ENCODE peak calls at places on chromosomes 13 and 19, in eight cellular contexts. One of them, this sample, is unnamed.

GRCh38 chr13:30796132-30796832 is 60.9 kb downstream of the ALOX5AP start:
- DNase-seq in coronary artery: no peak
- DNase-seq in endothelial cell of umbilical vein: peak
- DNase-seq in uterus: no peak
- DNase-seq in brain microvascular endothelial cell: peak
- DNase-seq in IMR-90: peak
- DNase-seq in tibial nerve: no peak
- DNase-seq in astrocyte: peak
- DNase-seq in this sample: no peak

GRCh38 chr13:90104764-90105163 is 1242.7 kb upstream of the MIR17HG start:
- DNase-seq in coronary artery: no peak
- DNase-seq in endothelial cell of umbilical vein: no peak
- DNase-seq in uterus: no peak
- DNase-seq in brain microvascular endothelial cell: no peak
- DNase-seq in IMR-90: no peak
- DNase-seq in tibial nerve: no peak
- DNase-seq in astrocyte: no peak
- DNase-seq in this sample: no peak

GRCh38 chr13:68345963-68346362 is 1115.8 kb upstream of the PCDH9 start:
- DNase-seq in coronary artery: no peak
- DNase-seq in endothelial cell of umbilical vein: no peak
- DNase-seq in uterus: no peak
- DNase-seq in brain microvascular endothelial cell: no peak
- DNase-seq in IMR-90: no peak
- DNase-seq in tibial nerve: no peak
- DNase-seq in astrocyte: no peak
- DNase-seq in this sample: no peak

GRCh38 chr13:73449258-73449657 is 390.5 kb downstream of the KLF5 start:
- DNase-seq in coronary artery: no peak
- DNase-seq in endothelial cell of umbilical vein: no peak
- DNase-seq in uterus: no peak
- DNase-seq in brain microvascular endothelial cell: no peak
- DNase-seq in IMR-90: peak
- DNase-seq in tibial nerve: no peak
- DNase-seq in astrocyte: peak
- DNase-seq in this sample: no peak

GRCh38 chr13:110536006-110536693 is 25.4 kb downstream of the RAB20 start:
- DNase-seq in coronary artery: no peak
- DNase-seq in endothelial cell of umbilical vein: no peak
- DNase-seq in uterus: no peak
- DNase-seq in brain microvascular endothelial cell: no peak
- DNase-seq in IMR-90: no peak
- DNase-seq in tibial nerve: no peak
- DNase-seq in astrocyte: no peak
- DNase-seq in this sample: no peak

GRCh38 chr13:107211073-107211472 is 643.1 kb upstream of the ARGLU1 start:
- DNase-seq in coronary artery: no peak
- DNase-seq in endothelial cell of umbilical vein: peak
- DNase-seq in uterus: peak
- DNase-seq in brain microvascular endothelial cell: peak
- DNase-seq in IMR-90: peak
- DNase-seq in tibial nerve: peak
- DNase-seq in astrocyte: peak
- DNase-seq in this sample: peak

GRCh38 chr13:93151277-93151676 is 75.3 kb upstream of the GPC6 start:
- DNase-seq in coronary artery: no peak
- DNase-seq in endothelial cell of umbilical vein: no peak
- DNase-seq in uterus: no peak
- DNase-seq in brain microvascular endothelial cell: peak
- DNase-seq in IMR-90: peak
- DNase-seq in tibial nerve: no peak
- DNase-seq in astrocyte: peak
- DNase-seq in this sample: no peak

GRCh38 chr19:33780746-33781145 is 15.9 kb upstream of the KCTD15 start:
- DNase-seq in coronary artery: no peak
- DNase-seq in endothelial cell of umbilical vein: no peak
- DNase-seq in uterus: no peak
- DNase-seq in brain microvascular endothelial cell: no peak
- DNase-seq in IMR-90: no peak
- DNase-seq in tibial nerve: no peak
- DNase-seq in astrocyte: no peak
- DNase-seq in this sample: no peak

GRCh38 chr13:96898855-96899254 is 95.4 kb downstream of the OXGR1 start:
- DNase-seq in coronary artery: no peak
- DNase-seq in endothelial cell of umbilical vein: no peak
- DNase-seq in uterus: no peak
- DNase-seq in brain microvascular endothelial cell: no peak
- DNase-seq in IMR-90: no peak
- DNase-seq in tibial nerve: no peak
- DNase-seq in astrocyte: no peak
- DNase-seq in this sample: no peak

GRCh38 chr13:90068658-90069057 is 1278.8 kb upstream of the MIR17HG start:
- DNase-seq in coronary artery: no peak
- DNase-seq in endothelial cell of umbilical vein: no peak
- DNase-seq in uterus: no peak
- DNase-seq in brain microvascular endothelial cell: no peak
- DNase-seq in IMR-90: no peak
- DNase-seq in tibial nerve: no peak
- DNase-seq in astrocyte: no peak
- DNase-seq in this sample: no peak

GRCh38 chr19:39502640-39503417 is 4.1 kb downstream of the DLL3 start:
- DNase-seq in coronary artery: no peak
- DNase-seq in endothelial cell of umbilical vein: peak
- DNase-seq in uterus: no peak
- DNase-seq in brain microvascular endothelial cell: no peak
- DNase-seq in IMR-90: peak
- DNase-seq in tibial nerve: no peak
- DNase-seq in astrocyte: peak
- DNase-seq in this sample: no peak

GRCh38 chr19:17933414-17934129 is 757 bp downstream of the CCDC124 start:
- DNase-seq in coronary artery: no peak
- DNase-seq in endothelial cell of umbilical vein: no peak
- DNase-seq in uterus: no peak
- DNase-seq in brain microvascular endothelial cell: peak
- DNase-seq in IMR-90: peak
- DNase-seq in tibial nerve: no peak
- DNase-seq in astrocyte: peak
- DNase-seq in this sample: no peak

GRCh38 chr19:6693681-6694080 is 23.7 kb upstream of the TNFSF14 start:
- DNase-seq in coronary artery: no peak
- DNase-seq in endothelial cell of umbilical vein: no peak
- DNase-seq in uterus: no peak
- DNase-seq in brain microvascular endothelial cell: no peak
- DNase-seq in IMR-90: no peak
- DNase-seq in tibial nerve: no peak
- DNase-seq in astrocyte: no peak
- DNase-seq in this sample: no peak

GRCh38 chr19:39410620-39411005 is 1.9 kb upstream of the PLEKHG2 start:
- DNase-seq in coronary artery: no peak
- DNase-seq in endothelial cell of umbilical vein: no peak
- DNase-seq in uterus: peak
- DNase-seq in brain microvascular endothelial cell: no peak
- DNase-seq in IMR-90: no peak
- DNase-seq in tibial nerve: no peak
- DNase-seq in astrocyte: no peak
- DNase-seq in this sample: no peak

GRCh38 chr19:49590071-49590970 is 661 bp upstream of the PRR12 start:
- DNase-seq in coronary artery: peak
- DNase-seq in endothelial cell of umbilical vein: peak
- DNase-seq in uterus: peak
- DNase-seq in brain microvascular endothelial cell: peak
- DNase-seq in IMR-90: peak
- DNase-seq in tibial nerve: peak
- DNase-seq in astrocyte: peak
- DNase-seq in this sample: peak
- TF ChIP-seq CTCF in coronary artery: no peak
- TF ChIP-seq CTCF in endothelial cell of umbilical vein: no peak
- TF ChIP-seq CTCF in uterus: no peak
- TF ChIP-seq CTCF in brain microvascular endothelial cell: peak
- TF ChIP-seq CTCF in IMR-90: peak
- TF ChIP-seq CTCF in tibial nerve: peak
- TF ChIP-seq CTCF in astrocyte: no peak
- TF ChIP-seq CTCF in this sample: no peak

DNA sequence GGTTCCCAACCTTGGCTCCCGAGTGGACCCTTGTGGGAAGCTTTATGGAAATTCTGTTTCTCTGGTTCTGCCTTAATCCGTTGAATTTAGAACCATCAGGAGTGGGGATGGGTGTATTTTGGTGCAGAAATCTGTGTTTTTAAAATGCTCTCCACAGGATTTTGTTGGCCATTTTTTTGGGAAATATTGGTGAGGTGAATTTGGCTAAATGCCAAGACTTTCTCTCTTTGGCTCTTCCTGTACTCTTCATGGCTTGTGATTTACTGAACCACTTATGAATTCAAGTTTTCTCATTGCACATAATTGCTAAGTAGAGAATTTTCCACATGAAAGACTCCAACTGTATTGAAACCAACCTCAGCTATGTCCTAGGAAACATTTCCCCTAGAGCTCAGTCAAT is 60.1 kb downstream of the ERCC5 start:
- DNase-seq in coronary artery: no peak
- DNase-seq in endothelial cell of umbilical vein: no peak
- DNase-seq in uterus: no peak
- DNase-seq in brain microvascular endothelial cell: no peak
- DNase-seq in IMR-90: no peak
- DNase-seq in tibial nerve: no peak
- DNase-seq in astrocyte: no peak
- DNase-seq in this sample: no peak
- TF ChIP-seq CTCF in coronary artery: no peak
- TF ChIP-seq CTCF in endothelial cell of umbilical vein: no peak
- TF ChIP-seq CTCF in uterus: no peak
- TF ChIP-seq CTCF in brain microvascular endothelial cell: no peak
- TF ChIP-seq CTCF in IMR-90: no peak
- TF ChIP-seq CTCF in tibial nerve: no peak
- TF ChIP-seq CTCF in astrocyte: no peak
- TF ChIP-seq CTCF in this sample: no peak

DNA sequence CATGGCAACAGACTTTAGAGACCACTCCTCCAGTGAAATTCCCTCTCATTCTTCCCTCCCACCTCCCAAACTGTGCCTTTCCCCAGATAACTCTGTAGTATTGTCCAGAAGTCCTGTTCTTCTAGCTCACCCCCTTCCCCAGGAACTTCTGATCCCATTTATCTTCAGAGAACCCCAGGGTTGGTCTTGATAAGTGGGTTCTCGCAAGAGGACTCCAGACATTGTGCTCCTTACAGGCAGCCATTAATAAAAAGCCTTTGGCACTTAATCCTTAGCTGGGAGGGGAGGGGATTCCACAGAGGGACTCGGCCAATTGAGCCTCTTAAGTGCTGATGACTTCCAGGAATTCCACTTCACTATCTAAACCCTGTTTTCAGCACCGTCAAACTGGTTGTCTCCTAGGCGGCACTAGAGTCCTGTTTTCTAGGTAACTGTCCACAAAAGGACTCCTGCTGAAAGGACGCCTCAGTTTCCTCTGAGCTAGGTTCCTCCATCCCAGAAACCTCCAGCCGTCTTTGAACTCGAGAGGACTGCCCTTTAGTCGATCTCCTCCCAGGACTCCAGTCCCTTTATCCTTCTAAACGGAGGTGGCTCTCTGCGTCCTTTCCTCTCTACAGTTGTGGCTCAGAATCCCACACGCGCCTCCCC is 2.0 kb downstream of the LTBP4 start:
- DNase-seq in coronary artery: peak
- DNase-seq in endothelial cell of umbilical vein: peak
- DNase-seq in uterus: no peak
- DNase-seq in brain microvascular endothelial cell: no peak
- DNase-seq in IMR-90: peak
- DNase-seq in tibial nerve: no peak
- DNase-seq in astrocyte: peak
- DNase-seq in this sample: no peak
- TF ChIP-seq CTCF in coronary artery: no peak
- TF ChIP-seq CTCF in endothelial cell of umbilical vein: no peak
- TF ChIP-seq CTCF in uterus: no peak
- TF ChIP-seq CTCF in brain microvascular endothelial cell: peak
- TF ChIP-seq CTCF in IMR-90: peak
- TF ChIP-seq CTCF in tibial nerve: no peak
- TF ChIP-seq CTCF in astrocyte: no peak
- TF ChIP-seq CTCF in this sample: no peak

GRCh38 chr19:55913643-55914268 is 18.4 kb downstream of the NLRP13 start:
- DNase-seq in coronary artery: no peak
- DNase-seq in endothelial cell of umbilical vein: no peak
- DNase-seq in uterus: no peak
- DNase-seq in brain microvascular endothelial cell: no peak
- DNase-seq in IMR-90: no peak
- DNase-seq in tibial nerve: no peak
- DNase-seq in astrocyte: no peak
- DNase-seq in this sample: no peak
- TF ChIP-seq CTCF in coronary artery: no peak
- TF ChIP-seq CTCF in endothelial cell of umbilical vein: no peak
- TF ChIP-seq CTCF in uterus: no peak
- TF ChIP-seq CTCF in brain microvascular endothelial cell: no peak
- TF ChIP-seq CTCF in IMR-90: no peak
- TF ChIP-seq CTCF in tibial nerve: no peak
- TF ChIP-seq CTCF in astrocyte: no peak
- TF ChIP-seq CTCF in this sample: no peak

GRCh38 chr19:43316591-43317319 is 36.7 kb upstream of the CD177 start:
- DNase-seq in coronary artery: no peak
- DNase-seq in endothelial cell of umbilical vein: no peak
- DNase-seq in uterus: no peak
- DNase-seq in brain microvascular endothelial cell: no peak
- DNase-seq in IMR-90: peak
- DNase-seq in tibial nerve: no peak
- DNase-seq in astrocyte: peak
- DNase-seq in this sample: no peak
- TF ChIP-seq CTCF in coronary artery: no peak
- TF ChIP-seq CTCF in endothelial cell of umbilical vein: no peak
- TF ChIP-seq CTCF in uterus: no peak
- TF ChIP-seq CTCF in brain microvascular endothelial cell: peak
- TF ChIP-seq CTCF in IMR-90: peak
- TF ChIP-seq CTCF in tibial nerve: no peak
- TF ChIP-seq CTCF in astrocyte: peak
- TF ChIP-seq CTCF in this sample: no peak

GRCh38 chr13:28958018-28958417 is 137.9 kb downstream of the MTUS2 start:
- DNase-seq in coronary artery: no peak
- DNase-seq in endothelial cell of umbilical vein: no peak
- DNase-seq in uterus: no peak
- DNase-seq in brain microvascular endothelial cell: no peak
- DNase-seq in IMR-90: no peak
- DNase-seq in tibial nerve: no peak
- DNase-seq in astrocyte: no peak
- DNase-seq in this sample: no peak

GRCh38 chr13:28954810-28955209 is 134.7 kb downstream of the MTUS2 start:
- DNase-seq in coronary artery: no peak
- DNase-seq in endothelial cell of umbilical vein: no peak
- DNase-seq in uterus: no peak
- DNase-seq in brain microvascular endothelial cell: no peak
- DNase-seq in IMR-90: no peak
- DNase-seq in tibial nerve: no peak
- DNase-seq in astrocyte: no peak
- DNase-seq in this sample: no peak

GRCh38 chr13:28955264-28955966 is 135.3 kb downstream of the MTUS2 start:
- DNase-seq in coronary artery: no peak
- DNase-seq in endothelial cell of umbilical vein: no peak
- DNase-seq in uterus: no peak
- DNase-seq in brain microvascular endothelial cell: no peak
- DNase-seq in IMR-90: no peak
- DNase-seq in tibial nerve: no peak
- DNase-seq in astrocyte: no peak
- DNase-seq in this sample: no peak

DNA sequence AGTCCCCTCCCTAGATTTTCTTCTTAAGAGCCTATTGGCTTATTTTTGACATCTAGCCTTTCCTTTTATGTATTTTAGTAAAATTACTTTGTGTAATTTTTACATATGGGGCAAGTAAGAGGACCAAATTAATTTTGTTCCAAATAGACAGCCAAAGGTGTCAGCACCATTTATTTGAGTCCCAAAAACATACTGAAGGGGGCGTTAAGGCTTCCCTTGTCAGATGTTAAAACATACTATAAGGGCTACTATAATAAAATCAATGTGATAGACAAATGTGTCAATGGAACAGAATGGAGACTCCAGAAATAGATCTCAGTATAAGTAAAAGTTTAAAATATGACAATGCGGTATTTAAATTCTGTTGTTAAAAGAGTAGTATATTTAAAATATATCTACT is 133.6 kb downstream of the MTUS2 start:
- DNase-seq in coronary artery: no peak
- DNase-seq in endothelial cell of umbilical vein: no peak
- DNase-seq in uterus: no peak
- DNase-seq in brain microvascular endothelial cell: no peak
- DNase-seq in IMR-90: no peak
- DNase-seq in tibial nerve: no peak
- DNase-seq in astrocyte: no peak
- DNase-seq in this sample: no peak
- TF ChIP-seq CTCF in coronary artery: no peak
- TF ChIP-seq CTCF in endothelial cell of umbilical vein: no peak
- TF ChIP-seq CTCF in uterus: no peak
- TF ChIP-seq CTCF in brain microvascular endothelial cell: no peak
- TF ChIP-seq CTCF in IMR-90: no peak
- TF ChIP-seq CTCF in tibial nerve: no peak
- TF ChIP-seq CTCF in astrocyte: no peak
- TF ChIP-seq CTCF in this sample: no peak